ENCODE peak calls at places on chromosomes 13 and 19, in seven cellular contexts. Z is adrenal gland, M is left lung, W is pancreas, B is mesenchymal stem cell, A is ovary, F is heart right ventricle. E is an unnamed sample. For H3K27me3, the result is how much of the 10 kb centered on the place peaks cover.

GRCh38 chr19:19388568-19389555 is 16.6 kb upstream of the GATAD2A start:
- DNase-seq in Z (no peak), M (no peak), W (no peak), B (no peak), A (no peak), F (no peak), E (no peak)

GRCh38 chr19:43518051-43518450 is 8.9 kb downstream of the ETHE1 start:
- DNase-seq in Z (no peak), M (no peak), W (no peak), B (no peak), A (no peak), F (no peak), E (no peak)

GRCh38 chr13:105346141-105346766 is 1189.2 kb downstream of the EFNB2 start:
- DNase-seq in Z (no peak), M (no peak), W (no peak), B (peak), A (no peak), F (no peak), E (no peak)

GRCh38 chr13:90997951-90998350 is 349.5 kb upstream of the MIR17HG start:
- DNase-seq in Z (no peak), M (no peak), W (no peak), B (no peak), A (no peak), F (no peak), E (no peak)

GRCh38 chr13:94233401-94233800 is 246.1 kb downstream of the DCT start:
- DNase-seq in Z (peak), M (no peak), W (no peak), B (peak), A (no peak), F (peak), E (peak)

GRCh38 chr13:97295279-97296182 is 73.4 kb downstream of the MBNL2 start:
- DNase-seq in Z (no peak), M (no peak), W (no peak), B (peak), A (no peak), F (no peak), E (no peak)

GRCh38 chr19:4955274-4955673 is 13.6 kb upstream of the KDM4B start:
- DNase-seq in Z (no peak), M (no peak), W (no peak), B (no peak), A (no peak), F (no peak), E (no peak)

GRCh38 chr13:73109288-73109899 is 50.6 kb downstream of the KLF5 start:
- DNase-seq in Z (no peak), M (no peak), W (no peak), B (no peak), A (no peak), F (no peak), E (no peak)

GRCh38 chr13:114115191-114115671 is 17.2 kb downstream of the RASA3 start:
- DNase-seq in Z (peak), M (peak), W (peak), B (peak), A (no peak), F (peak), E (no peak)

GRCh38 chr13:48773531-48774275 is 120.0 kb downstream of the CYSLTR2 start:
- DNase-seq in Z (no peak), M (no peak), W (no peak), B (peak), A (no peak), F (no peak), E (no peak)

GRCh38 chr19:49110567-49110966 is 3.6 kb upstream of the LIN7B start:
- DNase-seq in Z (no peak), M (no peak), W (no peak), B (peak), A (no peak), F (no peak), E (no peak)

GRCh38 chr13:98977568-98978270 is at the start of gene DOCK9:
- DNase-seq in Z (peak), M (peak), W (peak), B (peak), A (peak), F (peak), E (peak)

GRCh38 chr13:99398071-99398470 is 90.9 kb upstream of the GPR183 start:
- DNase-seq in Z (no peak), M (no peak), W (no peak), B (no peak), A (no peak), F (no peak), E (no peak)

GRCh38 chr13:114067381-114067885 is 65.0 kb downstream of the RASA3 start:
- DNase-seq in Z (peak), M (no peak), W (no peak), B (peak), A (no peak), F (no peak), E (no peak)

GRCh38 chr19:925912-926594 is at the start of gene ARID3A:
- DNase-seq in Z (peak), M (peak), W (peak), B (no peak), A (no peak), F (no peak), E (peak)

GRCh38 chr13:110634558-110634957 is 19.2 kb downstream of the NAXD start:
- DNase-seq in Z (peak), M (peak), W (no peak), B (peak), A (no peak), F (no peak), E (no peak)

GRCh38 chr19:13997637-13997962 is 8.5 kb downstream of the RFX1 start:
- DNase-seq in Z (no peak), M (peak), W (peak), B (no peak), A (no peak), F (no peak), E (no peak)

GRCh38 chr13:70959376-70959775 is 851.1 kb upstream of the KLHL1 start:
- DNase-seq in Z (no peak), M (no peak), W (no peak), B (peak), A (no peak), F (no peak), E (peak)

GRCh38 chr19:18461471-18461870 is 23.5 kb upstream of the ISYNA1 start:
- DNase-seq in Z (no peak), M (peak), W (peak), B (no peak), A (no peak), F (no peak), E (no peak)

GRCh38 chr19:5645409-5645808 is 22.5 kb downstream of the SAFB start:
- DNase-seq in Z (no peak), M (no peak), W (no peak), B (no peak), A (no peak), F (no peak), E (no peak)

GRCh38 chr19:1756264-1756663 is 3.0 kb downstream of the ONECUT3 start:
- DNase-seq in Z (no peak), M (peak), W (no peak), B (no peak), A (no peak), F (no peak), E (no peak)

GRCh38 chr13:51814825-51815650 is 11.1 kb upstream of the DHRS12 start:
- DNase-seq in Z (peak), M (no peak), W (peak), B (peak), A (peak), F (peak), E (peak)

GRCh38 chr19:2487780-2488330 is 11.9 kb downstream of the GADD45B start:
- DNase-seq in Z (no peak), M (no peak), W (no peak), B (no peak), A (no peak), F (no peak), E (no peak)

GRCh38 chr13:73000027-73000674 is 58.7 kb upstream of the KLF5 start:
- DNase-seq in Z (no peak), M (no peak), W (no peak), B (peak), A (no peak), F (no peak), E (peak)

GRCh38 chr13:33381906-33382305 is 96.4 kb upstream of the STARD13 start:
- DNase-seq in Z (no peak), M (no peak), W (no peak), B (no peak), A (no peak), F (no peak), E (no peak)

GRCh38 chr13:44842158-44842557 is 147.1 kb downstream of the NUFIP1 start:
- DNase-seq in Z (no peak), M (no peak), W (no peak), B (peak), A (no peak), F (no peak), E (peak)

GRCh38 chr19:18417250-18418033 is 1.8 kb upstream of the SSBP4 start:
- DNase-seq in Z (peak), M (peak), W (peak), B (peak), A (peak), F (peak), E (peak)

GRCh38 chr13:114118086-114118762 is 14.2 kb downstream of the RASA3 start:
- DNase-seq in Z (no peak), M (peak), W (peak), B (peak), A (no peak), F (no peak), E (no peak)

GRCh38 chr19:4081441-4082129 is 14.9 kb upstream of the ZBTB7A start:
- DNase-seq in Z (no peak), M (no peak), W (no peak), B (no peak), A (no peak), F (no peak), E (peak)

GRCh38 chr19:913080-913748 is at the start of gene R3HDM4:
- DNase-seq in Z (peak), M (peak), W (peak), B (peak), A (peak), F (peak), E (peak)

GRCh38 chr19:47540748-47541147 is 25.9 kb upstream of the NAPA start:
- DNase-seq in Z (peak), M (no peak), W (no peak), B (peak), A (no peak), F (no peak), E (peak)

GRCh38 chr19:13060233-13060963 is 42.3 kb downstream of the LYL1 start:
- DNase-seq in Z (peak), M (no peak), W (no peak), B (no peak), A (peak), F (no peak), E (peak)

GRCh38 chr13:109412232-109412935 is 374.0 kb downstream of the IRS2 start:
- DNase-seq in Z (peak), M (peak), W (no peak), B (peak), A (peak), F (peak), E (peak)
- H3K27me3 ChIP-seq in Z (under half), M (under half), W (under half), B (under half), A (under half), F (under half), E (under half)

GRCh38 chr19:7679771-7680605 is 645 bp upstream of the TRAPPC5 start:
- DNase-seq in Z (no peak), M (no peak), W (no peak), B (no peak), A (no peak), F (no peak), E (no peak)

GRCh38 chr19:7680606-7681335 is at the start of gene TRAPPC5:
- DNase-seq in Z (peak), M (peak), W (peak), B (peak), A (peak), F (peak), E (peak)

GRCh38 chr19:7676854-7677253 is at the start of gene MCEMP1:
- DNase-seq in Z (no peak), M (peak), W (no peak), B (no peak), A (no peak), F (no peak), E (no peak)

GRCh38 chr19:7677664-7678311 is 898 bp downstream of the MCEMP1 start:
- DNase-seq in Z (no peak), M (no peak), W (no peak), B (no peak), A (no peak), F (no peak), E (no peak)

GRCh38 chr19:7679017-7679720 is 1.5 kb upstream of the TRAPPC5 start:
- DNase-seq in Z (no peak), M (no peak), W (no peak), B (peak), A (no peak), F (no peak), E (no peak)
- H3K27ac ChIP-seq in Z (no peak), M (no peak), W (no peak), B (no peak), A (no peak), F (peak), E (no peak)

GRCh38 chr19:55544014-55544413 is 1.3 kb downstream of the SBK3 start:
- DNase-seq in Z (no peak), M (no peak), W (no peak), B (no peak), A (no peak), F (no peak), E (no peak)

GRCh38 chr19:55542292-55542855 is 3.0 kb downstream of the SBK3 start:
- DNase-seq in Z (no peak), M (no peak), W (no peak), B (no peak), A (no peak), F (no peak), E (no peak)

GRCh38 chr19:55545443-55545842 is at the start of gene SBK3:
- DNase-seq in Z (no peak), M (no peak), W (no peak), B (no peak), A (no peak), F (no peak), E (no peak)

GRCh38 chr19:55544776-55545439 is 435 bp downstream of the SBK3 start:
- DNase-seq in Z (no peak), M (no peak), W (no peak), B (no peak), A (no peak), F (no peak), E (no peak)

GRCh38 chr19:55543567-55543966 is 1.8 kb downstream of the SBK3 start:
- DNase-seq in Z (no peak), M (no peak), W (no peak), B (no peak), A (no peak), F (no peak), E (no peak)
- H3K27me3 ChIP-seq in Z (under half), M (under half), W (under half), B (under half), A (under half), F (under half), E (under half)

GRCh38 chr19:46392837-46393236 is 20.5 kb downstream of the CCDC8 start:
- DNase-seq in Z (peak), M (no peak), W (no peak), B (no peak), A (no peak), F (no peak), E (no peak)
- H3K27ac ChIP-seq in Z (no peak), M (peak), W (no peak), B (no peak), A (peak), F (no peak), E (peak)

DNA sequence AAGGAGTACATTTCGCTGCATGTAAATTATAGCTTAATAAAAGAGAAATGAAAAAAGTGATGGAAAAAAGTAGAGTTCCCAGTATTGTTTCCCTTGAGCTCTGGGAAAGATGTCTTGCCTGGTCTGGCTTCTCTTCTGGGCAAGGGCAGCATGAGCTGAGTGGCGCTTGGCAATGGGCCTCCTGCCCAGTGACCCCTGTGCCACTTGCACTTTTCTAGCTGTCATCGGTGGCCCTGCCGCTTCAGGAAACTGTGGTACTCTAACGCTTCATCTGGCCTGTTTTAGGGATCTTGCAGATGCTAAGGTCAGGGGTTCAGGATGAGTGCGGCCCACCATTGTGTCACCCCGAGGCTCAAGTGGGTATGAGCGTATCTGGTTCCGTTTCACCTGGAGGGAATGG is 161.4 kb downstream of the MTUS2 start:
- DNase-seq in Z (no peak), M (no peak), W (no peak), B (no peak), A (no peak), F (peak), E (no peak)
- H3K27me3 ChIP-seq in Z (under half), M (under half), W (under half), B (under half), A (under half), F (under half), E (under half)

DNA sequence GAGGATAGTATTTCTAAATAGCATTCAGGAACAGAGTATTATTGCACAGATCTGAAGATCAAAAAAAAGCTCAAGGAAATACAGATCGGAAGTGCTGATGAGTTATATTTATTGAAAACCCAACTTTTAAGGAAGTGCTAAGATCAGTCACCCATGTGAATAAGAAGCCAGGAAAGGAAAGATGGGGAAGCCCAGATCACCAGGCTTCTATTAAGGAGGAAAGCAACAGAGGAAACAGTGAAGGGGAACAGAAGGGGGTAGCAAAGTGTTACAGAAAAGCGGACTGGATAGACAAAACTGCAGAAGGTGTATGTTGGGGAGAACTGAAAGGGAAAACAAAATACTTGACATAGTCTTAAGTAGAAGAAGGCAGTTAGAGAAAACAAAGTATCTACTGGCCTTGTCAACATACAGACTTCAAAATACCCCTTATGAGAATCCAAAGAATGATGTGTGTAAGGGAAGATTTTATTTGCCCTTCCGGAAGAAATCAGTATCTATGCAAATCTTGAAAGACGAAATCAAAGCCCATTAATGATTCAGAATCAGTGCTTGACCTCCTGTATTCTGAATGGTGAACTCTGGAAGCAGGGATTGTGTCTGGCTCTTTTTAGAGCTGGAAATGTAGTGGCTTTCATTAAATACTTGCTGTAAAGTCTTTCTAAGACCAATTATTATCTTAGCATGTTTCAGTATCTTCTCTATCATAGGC is 12.1 kb downstream of the UFM1 start:
- DNase-seq in Z (no peak), M (no peak), W (no peak), B (no peak), A (no peak), F (no peak), E (no peak)
- H3K27ac ChIP-seq in Z (no peak), M (no peak), W (no peak), B (no peak), A (no peak), F (no peak), E (no peak)